ENCODE peak calls at places on chromosomes 2 and 18, in ten cellular contexts. I, Y, X, Q, S, A, B, M, K and N are unnamed samples.

GRCh38 chr2:27075219-27075871 is 3.1 kb upstream of the EMILIN1 start:
- DNase-seq in K (no peak), S (no peak), A (no peak), M (no peak), I (no peak), Q (no peak), B (no peak), X (no peak), Y (no peak), N (no peak)

GRCh38 chr2:179239194-179239593 is 25.4 kb downstream of the SESTD1 start:
- DNase-seq in S (peak; percentile 84), I (no peak), M (no peak), A (no peak), X (no peak), B (no peak), Y (peak; percentile 71), Q (no peak), K (peak; percentile 12), N (no peak)

GRCh38 chr2:85725451-85725850 is 28.3 kb upstream of the ATOH8 start:
- DNase-seq in A (no peak), I (no peak), B (no peak), Y (no peak), Q (no peak), S (no peak), X (no peak), M (no peak), K (no peak), N (no peak)

GRCh38 chr2:40384714-40385113 is 67.2 kb downstream of the SLC8A1 start:
- DNase-seq in K (no peak), S (peak; percentile 61), I (peak; percentile 90), X (no peak), M (no peak), B (no peak), A (no peak), Q (no peak), Y (no peak), N (peak; percentile 22)

GRCh38 chr18:3380384-3380961 is 69.5 kb upstream of the TGIF1 start:
- DNase-seq in S (peak; percentile 81), Y (no peak), I (no peak), X (no peak), Q (no peak), A (no peak), B (no peak), K (no peak), M (no peak), N (peak; percentile 41)

GRCh38 chr2:27051902-27052645 is 606 bp downstream of the AGBL5 start:
- DNase-seq in Q (peak; percentile 45), A (peak; percentile 49), K (peak; percentile 56), I (no peak), B (no peak), Y (peak; percentile 47), S (no peak), M (peak; percentile 38), X (peak; percentile 73), N (no peak)

GRCh38 chr2:196808281-196808680 is 874 bp downstream of the C2orf66 start:
- DNase-seq in K (peak; percentile 35), Q (no peak), M (no peak), A (no peak), I (no peak), S (no peak), X (no peak), B (no peak), Y (no peak), N (no peak)

GRCh38 chr18:57352761-57353136 is 392 bp downstream of the ST8SIA3 start:
- DNase-seq in A (no peak), Y (no peak), X (no peak), B (peak; percentile 14), M (peak; percentile 10), K (peak; percentile 20), S (no peak), I (no peak), Q (peak; percentile 52), N (no peak)

GRCh38 chr2:206423147-206423546 is 20.2 kb upstream of the ADAM23 start:
- DNase-seq in K (peak; percentile 76), Q (peak; percentile 39), S (no peak), M (no peak), I (no peak), A (no peak), X (no peak), B (no peak), Y (no peak), N (no peak)

GRCh38 chr2:24984912-24985311 is 13.2 kb upstream of the DNAJC27 start:
- DNase-seq in M (peak; percentile 13), B (no peak), Q (peak; percentile 64), A (no peak), I (no peak), K (no peak), S (no peak), X (no peak), Y (no peak), N (no peak)

GRCh38 chr2:181955010-181955409 is 30.6 kb upstream of the PPP1R1C start:
- DNase-seq in X (no peak), A (no peak), I (peak; percentile 16), Y (peak; percentile 75), M (no peak), S (peak; percentile 77), B (no peak), K (no peak), Q (no peak), N (peak; percentile 43)

GRCh38 chr2:5946210-5947118 is 254.3 kb downstream of the SOX11 start:
- DNase-seq in I (no peak), X (no peak), Y (no peak), M (peak; percentile 30), A (no peak), Q (peak; percentile 96), K (peak; percentile 50), B (no peak), S (no peak), N (no peak)

GRCh38 chr2:85019121-85019520 is 48.2 kb downstream of the KCMF1 start:
- DNase-seq in I (no peak), S (peak; percentile 91), X (no peak), Q (no peak), M (no peak), K (no peak), Y (peak; percentile 38), B (no peak), A (no peak), N (peak; percentile 63)

GRCh38 chr2:218367415-218368149 is 10.9 kb downstream of the CATIP start:
- DNase-seq in A (peak; percentile 86), M (peak; percentile 58), I (no peak), X (peak; percentile 87), S (peak; percentile 68), B (peak; percentile 96), Q (peak; percentile 92), Y (peak; percentile 77), K (peak; percentile 97), N (no peak)

GRCh38 chr2:239853121-239853520 is 172.0 kb downstream of the NDUFA10 start:
- DNase-seq in M (no peak), B (no peak), Y (no peak), X (peak; percentile 22), I (no peak), A (no peak), Q (no peak), S (no peak), K (no peak), N (no peak)

GRCh38 chr2:43114210-43114609 is 112.2 kb downstream of the ZFP36L2 start:
- DNase-seq in S (peak; percentile 74), Y (no peak), Q (no peak), I (no peak), A (no peak), M (no peak), K (no peak), X (no peak), B (no peak), N (peak; percentile 64)

GRCh38 chr2:26811261-26811660 is 25.4 kb downstream of the CENPA start:
- DNase-seq in M (no peak), S (no peak), K (no peak), A (no peak), I (no peak), Q (no peak), B (no peak), X (no peak), Y (no peak), N (no peak)